ENCODE peak calls at places on chromosomes 7 and 10, in four cellular contexts. R is GM23338, W is psoas muscle, K is brain microvascular endothelial cell. T is an unnamed sample.

GRCh38 chr7:87564290-87564963 is 36.3 kb downstream of the ABCB1 start:
- DNase-seq in R (peak; percentile 77), W (no peak), K (no peak), T (no peak)

GRCh38 chr10:70458329-70459060 is 17.0 kb upstream of the NODAL start:
- DNase-seq in R (peak; percentile 63), W (peak; percentile 91), K (peak; percentile 71), T (peak; percentile 55)

GRCh38 chr10:32000937-32001336 is 55.3 kb downstream of the KIF5B start:
- DNase-seq in R (peak; percentile 81), W (no peak), K (peak; percentile 25), T (no peak)

GRCh38 chr7:1122832-1123501 is 35.1 kb downstream of the GPER1 start:
- DNase-seq in R (no peak), W (peak; percentile 68), K (no peak), T (no peak)

GRCh38 chr7:148650232-148650858 is 48.4 kb upstream of the CUL1 start:
- DNase-seq in R (no peak), W (no peak), K (no peak), T (no peak)

GRCh38 chr10:110833234-110833940 is 38.3 kb upstream of the PDCD4 start:
- DNase-seq in R (peak; percentile 13), W (no peak), K (no peak), T (no peak)

GRCh38 chr7:24025094-24025493 is 258.9 kb upstream of the NPY start:
- DNase-seq in R (peak; percentile 3), W (no peak), K (no peak), T (no peak)

GRCh38 chr7:82566752-82567151 is 123.2 kb upstream of the CACNA2D1 start:
- DNase-seq in R (no peak), W (peak; percentile 50), K (no peak), T (no peak)

GRCh38 chr10:132514841-132515521 is 22.6 kb upstream of the INPP5A start:
- DNase-seq in R (peak; percentile 36), W (peak; percentile 53), K (no peak), T (no peak)

GRCh38 chr7:137086896-137087295 is 218.4 kb downstream of the CHRM2 start:
- DNase-seq in R (peak; percentile 49), W (no peak), K (no peak), T (no peak)

GRCh38 chr7:1861799-1862458 is 191.9 kb downstream of the ELFN1 start:
- DNase-seq in R (no peak), W (no peak), K (no peak), T (no peak)

GRCh38 chr7:68787586-68787985 is 810.7 kb upstream of the AUTS2 start:
- DNase-seq in R (no peak), W (no peak), K (no peak), T (no peak)

GRCh38 chr7:105097619-105098018 is 83.6 kb downstream of the KMT2E start:
- DNase-seq in R (no peak), W (no peak), K (peak; percentile 71), T (peak; percentile 51)

GRCh38 chr10:108375691-108376090 is 1211.2 kb upstream of the SORCS1 start:
- DNase-seq in R (no peak), W (no peak), K (no peak), T (no peak)

GRCh38 chr7:148299877-148300276 is 290.7 kb upstream of the C7orf33 start:
- DNase-seq in R (no peak), W (no peak), K (no peak), T (no peak)

GRCh38 chr7:155069992-155070827 is at the start of gene HTR5A:
- DNase-seq in R (peak; percentile 97), W (peak; percentile 87), K (peak; percentile 83), T (peak; percentile 46)

GRCh38 chr7:23347007-23347681 is 48.0 kb downstream of the MALSU1 start:
- DNase-seq in R (no peak), W (no peak), K (no peak), T (no peak)

GRCh38 chr7:156603004-156603403 is 37.6 kb upstream of the RNF32 start:
- DNase-seq in R (no peak), W (no peak), K (no peak), T (no peak)

DNA sequence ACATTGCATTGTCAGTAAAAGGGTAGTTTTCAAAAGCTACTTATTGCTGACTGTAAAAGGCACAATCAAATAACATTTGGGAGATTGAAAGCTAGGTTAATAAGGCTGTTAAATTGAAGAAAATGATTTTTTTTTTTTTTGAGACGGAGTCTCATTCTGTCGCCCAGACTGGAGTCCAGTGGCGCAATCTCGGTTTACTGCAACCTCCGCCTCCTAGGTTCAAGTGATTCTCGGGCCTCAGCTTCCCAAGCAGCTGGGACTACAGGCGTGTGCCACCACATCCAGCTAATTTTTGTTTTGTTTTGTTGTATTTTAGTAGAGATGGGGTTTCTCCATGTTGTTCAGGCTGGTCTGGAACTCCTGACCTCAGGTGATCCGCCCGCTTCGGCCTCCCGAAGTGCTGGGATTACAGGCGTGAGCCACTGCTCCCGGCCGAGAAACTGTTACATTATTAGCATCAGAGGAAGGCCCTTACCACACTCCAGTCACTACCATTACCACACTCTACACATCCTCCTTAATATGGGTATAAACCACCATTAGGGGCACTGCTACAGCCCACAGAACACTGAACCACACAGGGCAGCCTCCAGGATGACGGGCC is 1.0 kb downstream of the CYP51A1 start:
- DNase-seq in R (no peak), W (no peak), K (no peak), T (no peak)
- TF ChIP-seq CTCF in R (no peak), W (no peak), K (no peak), T (no peak)

DNA sequence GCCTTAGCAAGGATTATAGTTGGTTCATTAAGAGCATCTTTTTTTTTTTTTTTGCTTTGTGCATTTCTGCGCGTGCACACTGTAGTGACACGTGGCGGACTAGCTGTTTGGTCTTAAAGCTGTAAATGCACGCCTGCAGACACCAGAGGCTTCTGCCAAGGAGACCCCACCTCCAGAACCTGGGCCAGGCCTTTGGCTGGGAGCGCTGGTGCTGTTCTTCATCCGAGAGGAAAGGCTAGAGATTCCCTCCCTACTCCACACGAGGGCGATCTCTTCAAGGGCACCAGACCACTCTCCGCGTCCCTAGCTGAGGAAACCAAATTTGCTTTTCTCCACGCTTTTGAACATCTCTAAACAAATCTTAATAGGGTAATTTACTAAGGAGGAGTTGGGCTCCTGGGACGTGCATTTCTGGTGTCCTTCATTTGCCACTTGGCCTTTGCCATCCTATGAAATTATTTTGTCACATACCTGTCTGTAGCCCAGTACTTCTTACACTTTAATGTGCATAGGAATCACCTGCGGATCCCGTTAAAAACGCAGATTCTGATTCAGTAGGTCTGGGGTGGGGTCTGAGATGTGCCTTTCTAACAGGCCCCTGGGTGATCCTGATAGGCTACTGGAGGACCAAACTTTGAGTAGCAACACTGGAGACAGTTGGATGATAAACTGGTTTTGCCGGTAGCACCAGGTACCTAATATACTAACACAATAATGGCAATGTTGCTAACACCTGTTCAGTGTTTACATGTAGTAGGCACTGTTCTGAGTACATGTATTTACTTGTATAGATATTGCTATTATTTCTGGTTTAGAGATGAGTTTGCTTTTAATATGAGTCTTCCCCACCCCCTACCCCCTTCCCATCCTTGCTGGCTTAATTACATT is 1.3 kb upstream of the SLC26A5 start:
- DNase-seq in R (peak; percentile 94), W (no peak), K (peak; percentile 46), T (peak; percentile 10)
- H3K4me3 ChIP-seq in R (peak overlapping the region; percentile 62), W (no peak overlapping the region), K (no peak overlapping the region), T (no peak overlapping the region)

GRCh38 chr7:4882169-4882741 is 1.3 kb downstream of the RADIL start:
- DNase-seq in R (peak; percentile 74), W (peak; percentile 82), K (peak; percentile 72), T (no peak)
- TF ChIP-seq CTCF in R (no peak), W (no peak), K (no peak), T (no peak)

GRCh38 chr10:59362991-59363390 is 642 bp upstream of the FAM13C start:
- DNase-seq in R (peak; percentile 81), W (peak; percentile 74), K (peak; percentile 46), T (no peak)

GRCh38 chr10:59362184-59362966 is at the start of gene FAM13C:
- DNase-seq in R (peak; percentile 85), W (peak; percentile 81), K (peak; percentile 46), T (no peak)

GRCh38 chr10:59361659-59362183 is 628 bp downstream of the FAM13C start:
- DNase-seq in R (no peak), W (no peak), K (peak; percentile 11), T (no peak)

GRCh38 chr10:59360605-59361515 is 1.5 kb downstream of the FAM13C start:
- DNase-seq in R (no peak), W (no peak), K (no peak), T (no peak)

GRCh38 chr10:59363446-59363958 is 1.2 kb upstream of the FAM13C start:
- DNase-seq in R (no peak), W (no peak), K (no peak), T (no peak)
- H3K4me3 ChIP-seq in R (peak overlapping the region; percentile 64), W (peak overlapping the region; percentile 77), K (peak overlapping the region; percentile 62), T (peak overlapping the region; percentile 66)

GRCh38 chr7:95867309-95867708 is 95.0 kb downstream of the DYNC1I1 start:
- DNase-seq in R (peak; percentile 78), W (no peak), K (no peak), T (no peak)
- TF ChIP-seq CTCF in R (no peak), W (no peak), K (no peak), T (no peak)